ENCODE peak calls at places on chromosome 21, in seven cellular contexts. A, Y, Z, V, S, R and H are unnamed samples.

GRCh38 chr21:35026153-35026499 is 23.0 kb downstream of the RUNX1 start:
- DNase-seq in A (no peak), Y (no peak), Z (no peak), V (no peak), S (no peak), R (no peak), H (no peak)

GRCh38 chr21:31030367-31031106 is 7.7 kb downstream of the KRTAP19-8 start:
- DNase-seq in A (no peak), Y (no peak), Z (no peak), V (no peak), S (no peak), R (no peak), H (no peak)

GRCh38 chr21:38664315-38664714 is 141.4 kb upstream of the ETS2 start:
- DNase-seq in A (no peak), Y (no peak), Z (no peak), V (no peak), S (no peak), R (no peak), H (no peak)

GRCh38 chr21:43597052-43597451 is 62.2 kb downstream of the HSF2BP start:
- DNase-seq in A (peak; percentile 88), Y (no peak), Z (no peak), V (peak; percentile 78), S (peak; percentile 76), R (no peak), H (no peak)

GRCh38 chr21:38925923-38926322 is 120.2 kb downstream of the ETS2 start:
- DNase-seq in A (peak; percentile 89), Y (no peak), Z (peak; percentile 85), V (peak; percentile 92), S (peak; percentile 84), R (no peak), H (no peak)

GRCh38 chr21:38921511-38922215 is 115.9 kb downstream of the ETS2 start:
- DNase-seq in A (no peak), Y (no peak), Z (no peak), V (peak; percentile 73), S (no peak), R (no peak), H (no peak)

GRCh38 chr21:42850866-42851391 is 28.4 kb downstream of the WDR4 start:
- DNase-seq in A (no peak), Y (no peak), Z (no peak), V (peak; percentile 14), S (no peak), R (peak; percentile 23), H (no peak)

GRCh38 chr21:29148535-29148934 is 18.1 kb downstream of the MAP3K7CL start:
- DNase-seq in A (peak; percentile 64), Y (no peak), Z (no peak), V (peak; percentile 83), S (peak; percentile 64), R (no peak), H (no peak)

GRCh38 chr21:38958940-38959685 is 153.4 kb downstream of the ETS2 start:
- DNase-seq in A (peak; percentile 74), Y (no peak), Z (no peak), V (peak; percentile 94), S (peak; percentile 67), R (no peak), H (no peak)

GRCh38 chr21:29091032-29091431 is 17.6 kb upstream of the CCT8 start:
- DNase-seq in A (peak; percentile 84), Y (no peak), Z (no peak), V (peak; percentile 90), S (peak; percentile 71), R (peak; percentile 7), H (no peak)

GRCh38 chr21:37145635-37146111 is 72.6 kb downstream of the TTC3 start:
- DNase-seq in A (peak; percentile 76), Y (no peak), Z (no peak), V (peak; percentile 69), S (peak; percentile 23), R (no peak), H (no peak)
- TF ChIP-seq CTCF in A (no peak), Y (no peak), Z (no peak), V (no peak), S (no peak), R (no peak), H (no peak)

GRCh38 chr21:17726047-17726446 is 93.1 kb downstream of the C21orf91 start:
- DNase-seq in A (peak; percentile 7), Y (no peak), Z (no peak), V (peak; percentile 2), S (no peak), R (no peak), H (no peak)
- TF ChIP-seq CTCF in A (peak; percentile 9), Y (peak; percentile 27), Z (no peak), V (no peak), S (peak; percentile 18), R (no peak), H (peak; percentile 31)

DNA sequence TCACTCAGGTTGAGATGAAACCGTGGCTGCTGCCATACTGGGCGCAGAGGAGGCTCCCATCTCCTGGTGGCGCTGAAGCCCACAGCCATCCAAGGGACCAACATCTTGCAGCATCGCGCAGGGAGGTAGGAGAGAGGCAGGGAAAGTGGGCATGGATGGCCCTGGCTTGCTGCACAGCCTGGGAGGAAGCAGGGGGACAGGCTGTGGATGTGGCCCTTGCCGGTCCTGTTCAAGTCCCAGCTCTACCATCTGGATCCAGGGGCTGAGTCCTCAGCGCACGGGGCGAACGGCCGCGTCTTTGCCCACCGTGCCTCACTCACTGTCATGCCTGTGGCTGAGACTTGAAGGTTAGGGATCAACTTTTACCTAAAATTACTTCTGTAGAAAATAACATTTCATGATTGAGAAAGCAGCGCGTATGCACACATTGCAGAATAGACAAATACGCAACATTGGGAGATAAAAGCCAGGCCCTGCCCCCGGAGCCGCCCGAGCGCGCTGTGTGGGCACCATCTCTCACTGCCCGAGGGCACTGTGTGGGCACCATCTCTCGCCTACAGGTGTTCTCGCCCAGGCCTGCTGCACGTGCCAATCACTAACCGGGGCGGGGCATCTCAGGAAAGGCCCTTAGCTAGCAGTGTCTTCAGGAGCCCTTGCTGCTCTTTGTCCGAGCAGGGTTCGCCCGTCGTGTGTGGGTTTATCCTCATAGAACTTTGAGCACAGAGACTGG is 11.5 kb downstream of the SLX9 start:
- DNase-seq in A (no peak), Y (no peak), Z (no peak), V (no peak), S (no peak), R (no peak), H (no peak)
- TF ChIP-seq CTCF in A (no peak), Y (no peak), Z (no peak), V (no peak), S (no peak), R (no peak), H (no peak)

DNA sequence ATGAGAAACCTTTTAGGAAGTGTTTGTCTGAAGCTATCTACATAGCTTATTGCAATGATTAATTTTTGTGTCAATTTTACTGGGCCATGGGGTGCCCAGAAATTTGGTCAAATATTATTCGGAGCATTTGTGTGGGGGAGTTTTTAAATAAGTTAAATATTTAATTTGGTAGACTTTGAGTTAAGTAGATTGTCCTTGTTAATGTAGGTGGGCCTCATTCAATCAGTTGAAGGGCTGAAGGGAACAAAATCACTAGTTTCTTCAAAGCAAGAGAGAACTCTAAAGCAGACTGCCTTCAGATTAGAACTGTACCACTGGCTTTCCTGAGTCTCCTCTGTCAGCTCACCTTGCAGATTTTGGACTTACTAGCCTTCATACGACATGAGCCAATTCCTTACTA is 1008.6 kb upstream of the ADAMTS5 start:
- DNase-seq in A (no peak), Y (no peak), Z (no peak), V (no peak), S (no peak), R (no peak), H (no peak)
- TF ChIP-seq CTCF in A (no peak), Y (no peak), Z (no peak), V (no peak), S (no peak), R (no peak), H (no peak)

GRCh38 chr21:46092026-46092764 is 5.7 kb upstream of the COL6A2 start:
- DNase-seq in A (peak; percentile 99), Y (no peak), Z (peak; percentile 93), V (peak; percentile 100), S (peak; percentile 99), R (no peak), H (no peak)
- TF ChIP-seq CTCF in A (peak; percentile 0), Y (no peak), Z (no peak), V (no peak), S (no peak), R (no peak), H (no peak)

GRCh38 chr21:15617968-15618367 is 111.8 kb upstream of the USP25 start:
- DNase-seq in A (peak; percentile 21), Y (no peak), Z (no peak), V (peak; percentile 67), S (no peak), R (no peak), H (no peak)
- TF ChIP-seq CTCF in A (no peak), Y (no peak), Z (no peak), V (no peak), S (no peak), R (no peak), H (peak; percentile 10)

DNA sequence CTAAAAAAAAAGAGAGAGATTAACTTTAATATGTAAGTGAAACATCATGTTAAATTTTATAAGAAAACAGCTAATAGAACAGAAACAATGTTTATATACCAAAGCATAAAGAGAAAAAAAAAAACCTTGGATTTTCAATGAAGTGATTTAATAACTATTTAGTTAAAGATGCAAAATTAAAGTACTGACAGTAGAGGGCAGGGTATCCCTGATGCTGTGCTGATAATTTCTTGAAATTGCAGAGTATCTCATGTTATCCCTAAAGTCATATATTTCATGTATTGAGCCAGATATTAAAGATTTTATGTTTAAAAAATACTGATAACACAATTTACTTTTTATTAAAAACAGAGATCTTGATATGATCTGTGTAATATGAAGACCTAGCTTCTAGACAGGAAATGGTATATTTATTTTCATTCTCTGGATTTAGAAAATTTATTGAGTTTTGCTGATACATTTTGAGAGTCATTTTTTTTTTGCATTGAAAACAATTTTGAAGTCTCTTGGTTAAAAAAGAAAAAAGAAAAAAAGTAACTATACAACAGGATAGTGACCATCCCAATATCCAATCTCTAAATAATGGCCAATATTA is 273.2 kb downstream of the USP25 start:
- DNase-seq in A (peak; percentile 51), Y (no peak), Z (no peak), V (peak; percentile 64), S (peak; percentile 16), R (no peak), H (no peak)
- TF ChIP-seq CTCF in A (peak; percentile 67), Y (peak; percentile 44), Z (no peak), V (peak; percentile 71), S (peak; percentile 50), R (peak; percentile 51), H (peak; percentile 89)

DNA sequence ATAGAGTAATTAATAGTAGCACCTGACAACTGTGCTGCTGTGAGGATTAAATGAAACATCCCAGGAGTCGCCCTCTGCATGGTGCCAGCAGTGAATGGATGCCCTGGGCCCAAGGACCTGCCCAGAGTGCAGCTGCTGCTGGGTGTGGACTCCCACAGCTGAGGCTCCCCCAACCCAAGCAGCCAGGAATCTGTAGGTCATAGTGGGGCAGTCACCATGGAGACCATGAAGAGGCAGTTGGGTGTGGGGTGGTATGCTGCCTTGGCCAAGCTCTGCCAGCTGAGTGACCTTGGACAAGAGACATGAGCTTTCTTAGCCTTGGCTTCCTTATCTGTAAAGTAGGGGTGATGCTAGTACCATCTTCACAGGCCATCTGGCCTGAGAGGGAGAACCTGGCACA is 9.4 kb downstream of the OLIG2 start:
- DNase-seq in A (no peak), Y (no peak), Z (no peak), V (no peak), S (no peak), R (no peak), H (no peak)
- TF ChIP-seq CTCF in A (no peak), Y (no peak), Z (no peak), V (no peak), S (no peak), R (no peak), H (no peak)